ENCODE peak calls at places on chromosome X, in seven cellular contexts. R is GM12865, E is IMR-90, L is Calu3, A is uterus, V is GM13977, C is cardiac fibroblast. P is an unnamed sample.

GRCh38 chrX:13667940-13668339 is 15.0 kb downstream of the TCEANC start:
- DNase-seq in V (no peak), E (no peak), C (no peak), L (no peak), R (no peak), A (no peak), P (no peak)

GRCh38 chrX:37871626-37872302 is 24.4 kb upstream of the DYNLT3 start:
- DNase-seq in V (no peak), L (peak), E (peak), C (peak), R (no peak), A (no peak), P (no peak)

GRCh38 chrX:103464071-103464773 is 55.1 kb downstream of the RAB40A start:
- DNase-seq in L (peak), R (peak), E (peak), A (no peak), C (peak), V (peak), P (no peak)

GRCh38 chrX:136909119-136909705 is 28.7 kb upstream of the RBMX start:
- DNase-seq in C (peak), R (peak), L (peak), V (peak), E (peak), A (peak), P (peak)

GRCh38 chrX:39840141-39841126 is 257.3 kb downstream of the BCOR start:
- DNase-seq in V (no peak), L (no peak), E (no peak), C (no peak), R (no peak), A (no peak), P (no peak)

GRCh38 chrX:147884958-147885357 is 26.8 kb upstream of the FMR1 start:
- DNase-seq in A (no peak), C (peak), E (no peak), V (no peak), L (no peak), R (peak), P (no peak)

GRCh38 chrX:40945366-40945713 is 139.9 kb upstream of the USP9X start:
- DNase-seq in V (peak), C (peak), R (peak), E (peak), A (peak), L (peak), P (no peak)

GRCh38 chrX:7060444-7060843 is 87.1 kb upstream of the STS start:
- DNase-seq in V (no peak), E (no peak), R (no peak), A (no peak), C (no peak), L (no peak), P (no peak)

GRCh38 chrX:155056877-155057792 is 13.8 kb downstream of the CMC4 start:
- DNase-seq in L (peak), R (peak), A (peak), E (peak), C (peak), V (peak), P (no peak)

GRCh38 chrX:153907456-153907855 is 3.0 kb downstream of the AVPR2 start:
- DNase-seq in C (no peak), L (no peak), R (no peak), A (no peak), E (no peak), V (no peak), P (no peak)

GRCh38 chrX:68676340-68676739 is 28.9 kb downstream of the STARD8 start:
- DNase-seq in C (no peak), A (no peak), R (no peak), V (no peak), L (no peak), E (no peak), P (no peak)

GRCh38 chrX:8433296-8434094 is 31.1 kb upstream of the VCX3B start:
- DNase-seq in C (no peak), V (no peak), E (no peak), L (no peak), A (no peak), R (no peak), P (no peak)

GRCh38 chrX:12890467-12890866 is 16.0 kb upstream of the TLR8 start:
- DNase-seq in R (peak), L (no peak), V (peak), A (no peak), E (no peak), C (peak), P (no peak)

GRCh38 chrX:134459683-134460004 is 321 bp upstream of the HPRT1 start:
- DNase-seq in E (no peak), A (no peak), R (no peak), V (no peak), L (no peak), C (no peak), P (no peak)

GRCh38 chrX:71652405-71652804 is 14.9 kb upstream of the LOC101059915 start:
- DNase-seq in C (peak), L (peak), R (peak), V (no peak), A (no peak), E (peak), P (no peak)

GRCh38 chrX:56281789-56282188 is 49.6 kb downstream of the KLF8 start:
- DNase-seq in L (peak), V (no peak), C (peak), R (peak), E (peak), A (no peak), P (no peak)

GRCh38 chrX:40844476-40844875 is 109.1 kb upstream of the MED14 start:
- DNase-seq in C (no peak), V (no peak), A (no peak), E (peak), L (no peak), R (no peak), P (no peak)

GRCh38 chrX:46693149-46693548 is 65.8 kb downstream of the SLC9A7 start:
- DNase-seq in V (no peak), A (no peak), R (peak), L (no peak), E (no peak), C (no peak), P (no peak)

GRCh38 chrX:64204701-64205440 is 637 bp downstream of the AMER1 start:
- DNase-seq in E (peak), L (peak), A (peak), C (peak), V (peak), R (peak), P (peak)

GRCh38 chrX:148940411-148940996 is 440.1 kb downstream of the AFF2 start:
- DNase-seq in L (no peak), V (no peak), E (no peak), R (no peak), A (no peak), C (peak), P (no peak)

GRCh38 chrX:12984629-12985303 is 9.9 kb downstream of the TMSB4X start:
- DNase-seq in C (peak), R (peak), L (peak), A (no peak), E (peak), V (no peak), P (no peak)

GRCh38 chrX:44765556-44765955 is 78.3 kb upstream of the DUSP21 start:
- DNase-seq in L (no peak), V (no peak), A (no peak), C (no peak), E (no peak), R (no peak), P (no peak)

GRCh38 chrX:4656419-4656818 is 943.0 kb upstream of the PRKX start:
- DNase-seq in R (no peak), A (no peak), E (no peak), L (peak), C (no peak), V (no peak), P (no peak)

GRCh38 chrX:131677655-131678628 is 134.1 kb downstream of the OR13H1 start:
- DNase-seq in L (peak), V (peak), A (peak), C (peak), E (peak), R (peak), P (no peak)

GRCh38 chrX:103254171-103254824 is 657 bp downstream of the TCEAL8 start:
- DNase-seq in E (peak), A (peak), L (no peak), R (peak), C (peak), V (no peak), P (no peak)

GRCh38 chrX:155262970-155263754 is 1.1 kb downstream of the RAB39B start:
- DNase-seq in L (no peak), R (peak), V (no peak), E (no peak), C (no peak), A (no peak), P (no peak)

GRCh38 chrX:57651169-57651919 is 28.7 kb downstream of the NLRP2B start:
- DNase-seq in R (no peak), A (no peak), E (no peak), L (no peak), V (no peak), C (no peak), P (no peak)

GRCh38 chrX:40530471-40530870 is 50.3 kb upstream of the ATP6AP2 start:
- DNase-seq in A (no peak), E (no peak), L (no peak), R (no peak), V (no peak), C (no peak), P (no peak)

GRCh38 chrX:63128509-63128908 is 222.6 kb downstream of the SPIN4 start:
- DNase-seq in C (peak), E (peak), R (peak), A (no peak), V (peak), L (peak), P (no peak)

GRCh38 chrX:72475338-72475737 is 97.3 kb downstream of the HDAC8 start:
- DNase-seq in C (no peak), A (no peak), E (no peak), R (no peak), L (no peak), V (no peak), P (no peak)

GRCh38 chrX:134622056-134622812 is 36.0 kb downstream of the PLAC1 start:
- DNase-seq in E (peak), C (peak), A (no peak), R (peak), V (peak), L (no peak), P (no peak)

GRCh38 chrX:107968623-107969022 is 13.5 kb downstream of the TEX13B start:
- DNase-seq in V (no peak), C (no peak), R (no peak), L (no peak), E (no peak), A (no peak), P (no peak)

GRCh38 chrX:1488141-1488540 is 35.4 kb upstream of the ASMTL start:
- DNase-seq in A (no peak), C (no peak), V (no peak), R (no peak), E (no peak), L (no peak), P (no peak)

GRCh38 chrX:52422884-52423283 is 54.1 kb downstream of the XAGE2 start:
- DNase-seq in A (no peak), E (peak), R (no peak), C (peak), L (no peak), V (no peak), P (no peak)

GRCh38 chrX:103498786-103499185 is 20.5 kb downstream of the RAB40A start:
- DNase-seq in L (no peak), A (no peak), E (no peak), C (no peak), R (no peak), V (no peak), P (no peak)

GRCh38 chrX:108122748-108123147 is 31.2 kb downstream of the ATG4A start:
- DNase-seq in C (peak), A (no peak), V (no peak), E (peak), R (no peak), L (no peak), P (no peak)

GRCh38 chrX:9356846-9357245 is 108.0 kb upstream of the TBL1X start:
- DNase-seq in L (no peak), R (no peak), A (no peak), V (no peak), E (peak), C (no peak), P (no peak)

GRCh38 chrX:151970661-151971060 is 3.8 kb downstream of the GABRE start:
- DNase-seq in C (peak), A (peak), L (peak), R (no peak), E (peak), V (no peak), P (no peak)

DNA sequence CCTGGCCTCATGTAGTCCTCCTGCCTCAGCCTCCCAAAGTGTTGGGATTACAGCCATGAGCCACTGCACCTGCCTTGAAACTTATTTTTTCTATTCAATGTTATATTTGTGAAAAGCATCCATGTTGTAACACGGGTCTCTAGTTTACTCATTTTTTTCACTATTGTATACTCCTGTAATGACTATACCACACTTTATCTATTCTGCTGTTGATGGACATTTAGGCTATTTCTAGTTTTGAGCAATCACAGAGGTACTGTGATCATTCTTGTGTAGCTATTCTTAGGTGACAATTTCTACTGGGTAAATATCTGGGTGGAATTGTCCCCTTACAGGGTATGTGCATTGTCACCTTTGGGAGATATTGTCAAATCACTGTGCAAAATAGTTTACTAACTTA is 3.6 kb downstream of the DRP2 start:
- DNase-seq in L (no peak), A (no peak), R (peak), V (no peak), C (no peak), E (no peak), P (no peak)
- TF ChIP-seq CTCF in L (no peak), A (no peak), R (no peak), V (no peak), C (no peak), E (no peak), P (no peak)

GRCh38 chrX:17535229-17535628 is 160.2 kb downstream of the NHS start:
- DNase-seq in E (peak), A (no peak), R (peak), L (peak), V (peak), C (peak), P (no peak)
- TF ChIP-seq CTCF in E (peak), A (no peak), R (peak), L (no peak), V (peak), C (peak), P (peak)

DNA sequence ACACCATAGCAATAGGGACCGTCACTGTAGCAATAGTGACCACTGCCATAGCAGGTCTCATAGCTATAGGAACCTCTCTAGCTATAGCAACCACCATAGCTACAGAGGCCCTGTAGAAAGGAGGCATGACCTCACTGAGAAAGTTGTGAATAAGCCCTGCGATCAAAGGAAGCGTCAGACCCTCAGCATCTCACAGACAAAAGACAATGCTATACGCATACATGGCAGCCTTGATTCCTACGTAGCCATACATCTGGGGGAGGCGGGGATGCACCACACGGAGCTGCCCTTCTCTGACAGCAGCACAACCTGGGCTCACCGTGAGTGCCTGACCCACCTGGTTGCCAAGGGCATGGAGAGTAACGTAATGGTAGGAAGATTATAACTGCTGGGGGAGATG is 88.5 kb downstream of the MTMR1 start:
- DNase-seq in E (no peak), V (no peak), R (no peak), A (no peak), C (no peak), L (no peak), P (no peak)
- TF ChIP-seq CTCF in E (no peak), V (no peak), R (no peak), A (no peak), C (no peak), L (no peak), P (no peak)

DNA sequence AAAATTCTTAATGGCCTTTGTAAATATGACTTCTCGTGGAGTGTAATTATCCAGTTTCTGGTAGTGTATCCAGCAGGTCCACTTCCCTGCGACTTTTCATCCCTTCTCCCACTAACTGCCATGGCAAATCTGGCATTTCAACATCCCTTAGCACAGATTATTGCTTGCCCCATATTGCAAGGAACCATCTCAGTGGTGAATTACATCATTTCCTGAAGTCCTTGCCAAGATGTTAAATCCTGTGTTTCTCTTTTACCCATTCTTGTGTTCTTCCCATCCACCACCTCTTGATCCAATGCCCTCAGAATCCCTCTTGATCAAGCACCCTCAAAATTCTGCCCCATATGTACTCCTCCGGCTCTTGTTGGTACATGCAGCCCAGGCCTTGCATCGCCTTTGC is 88.1 kb upstream of the ZNF81 start:
- DNase-seq in C (peak), L (no peak), R (no peak), A (no peak), V (no peak), E (no peak), P (no peak)
- TF ChIP-seq CTCF in C (no peak), L (no peak), R (no peak), A (no peak), V (no peak), E (no peak), P (no peak)

DNA sequence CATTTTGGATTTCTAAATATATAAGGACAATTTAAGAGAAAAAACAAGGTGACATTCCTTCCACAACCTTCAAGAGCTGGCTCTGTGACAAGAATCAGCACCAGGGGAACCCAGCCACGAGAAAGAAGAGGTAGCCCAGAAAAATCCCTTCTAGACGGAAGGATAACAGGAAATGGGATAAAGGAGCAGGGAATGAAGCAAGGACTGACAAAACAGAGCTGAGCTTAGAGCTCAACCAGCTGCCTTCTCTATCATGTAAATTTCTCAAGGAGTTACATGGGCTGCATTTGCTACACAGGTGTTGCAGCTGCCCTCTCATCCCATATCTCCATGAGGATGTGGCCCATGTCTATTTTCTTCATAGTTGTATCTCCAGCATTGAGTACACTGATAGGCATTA is 154.2 kb upstream of the PRDX4 start:
- DNase-seq in E (no peak), L (no peak), C (no peak), V (no peak), R (no peak), A (no peak), P (no peak)
- TF ChIP-seq CTCF in E (no peak), L (no peak), C (no peak), V (no peak), R (no peak), A (no peak), P (no peak)